ENCODE peak calls at places on chromosome 22, in four cellular contexts. One of them, this sample, is unnamed.

GRCh38 chr22:48192071-48192470 is 1429.6 kb downstream of the TBC1D22A start:
- DNase-seq in GM12892: no peak
- DNase-seq in Karpas-422: no peak
- DNase-seq in stomach: no peak
- DNase-seq in this sample: no peak

GRCh38 chr22:25780673-25781072 is 38.7 kb downstream of the MYO18B start:
- DNase-seq in GM12892: no peak
- DNase-seq in stomach: no peak
- DNase-seq in Karpas-422: no peak
- DNase-seq in this sample: no peak

GRCh38 chr22:38982008-38982927 is at the start of gene APOBEC3B:
- DNase-seq in Karpas-422: peak
- DNase-seq in GM12892: peak
- DNase-seq in stomach: peak
- DNase-seq in this sample: no peak

GRCh38 chr22:40965936-40966557 is 14.9 kb downstream of the RBX1 start:
- DNase-seq in stomach: no peak
- DNase-seq in GM12892: no peak
- DNase-seq in Karpas-422: no peak
- DNase-seq in this sample: no peak

GRCh38 chr22:43151251-43152000 is at the start of gene TSPO:
- DNase-seq in stomach: peak
- DNase-seq in Karpas-422: no peak
- DNase-seq in GM12892: peak
- DNase-seq in this sample: peak

GRCh38 chr22:48942698-48943566 is 884.7 kb downstream of the BRD1 start:
- DNase-seq in Karpas-422: no peak
- DNase-seq in GM12892: no peak
- DNase-seq in stomach: peak
- DNase-seq in this sample: no peak

GRCh38 chr22:30485362-30485988 is 13.7 kb upstream of the SEC14L3 start:
- DNase-seq in stomach: peak
- DNase-seq in GM12892: peak
- DNase-seq in Karpas-422: peak
- DNase-seq in this sample: peak

GRCh38 chr22:43378011-43378704 is 33.7 kb upstream of the MPPED1 start:
- DNase-seq in GM12892: no peak
- DNase-seq in stomach: peak
- DNase-seq in Karpas-422: no peak
- DNase-seq in this sample: no peak

GRCh38 chr22:44057411-44057987 is 33.4 kb downstream of the PARVB start:
- DNase-seq in GM12892: no peak
- DNase-seq in stomach: no peak
- DNase-seq in Karpas-422: no peak
- DNase-seq in this sample: no peak

GRCh38 chr22:37283393-37283937 is 1.2 kb downstream of the CYTH4 start:
- DNase-seq in GM12892: no peak
- DNase-seq in stomach: no peak
- DNase-seq in Karpas-422: peak
- DNase-seq in this sample: no peak

GRCh38 chr22:46997311-46997970 is 235.0 kb downstream of the TBC1D22A start:
- DNase-seq in stomach: no peak
- DNase-seq in Karpas-422: no peak
- DNase-seq in GM12892: no peak
- DNase-seq in this sample: no peak

GRCh38 chr22:35322893-35323292 is 23.2 kb downstream of the TOM1 start:
- DNase-seq in stomach: no peak
- DNase-seq in GM12892: no peak
- DNase-seq in Karpas-422: no peak
- DNase-seq in this sample: no peak

GRCh38 chr22:25137577-25138525 is 61.8 kb upstream of the CRYBB3 start:
- DNase-seq in stomach: peak
- DNase-seq in Karpas-422: peak
- DNase-seq in GM12892: no peak
- DNase-seq in this sample: no peak